ENCODE peak calls at places on chromosomes 4 and X, in four cellular contexts. C is GM12878, A is K562, S is GM12892. Y is an unnamed sample.

GRCh38 chrX:45400380-45400779 is 199.7 kb upstream of the DIPK2B start:
- DNase-seq in A (no peak), S (no peak), C (no peak), Y (no peak)

GRCh38 chr4:175998782-175999181 is 66.9 kb upstream of the WDR17 start:
- DNase-seq in A (no peak), C (no peak), S (no peak), Y (no peak)

GRCh38 chr4:137421796-137422195 is 110.5 kb downstream of the PCDH18 start:
- DNase-seq in C (no peak), A (no peak), S (no peak), Y (no peak)

GRCh38 chr4:54660591-54660990 is 2.8 kb downstream of the KIT start:
- DNase-seq in S (no peak), A (no peak), C (no peak), Y (no peak)

GRCh38 chr4:168766537-168767316 is 243.3 kb downstream of the CBR4 start:
- DNase-seq in A (no peak), C (no peak), S (no peak), Y (no peak)

GRCh38 chr4:76690091-76690905 is 207.6 kb downstream of the SOWAHB start:
- DNase-seq in A (no peak), C (no peak), S (no peak), Y (no peak)

GRCh38 chr4:146486565-146486964 is 35.2 kb downstream of the SLC10A7 start:
- DNase-seq in C (peak; percentile 28), A (no peak), S (no peak), Y (no peak)

GRCh38 chrX:151776113-151776790 is 41.7 kb downstream of the CNGA2 start:
- DNase-seq in S (no peak), C (no peak), A (no peak), Y (no peak)

GRCh38 chr4:158769175-158769831 is 477 bp downstream of the FNIP2 start:
- DNase-seq in S (no peak), A (no peak), C (no peak), Y (peak; percentile 19)

DNA sequence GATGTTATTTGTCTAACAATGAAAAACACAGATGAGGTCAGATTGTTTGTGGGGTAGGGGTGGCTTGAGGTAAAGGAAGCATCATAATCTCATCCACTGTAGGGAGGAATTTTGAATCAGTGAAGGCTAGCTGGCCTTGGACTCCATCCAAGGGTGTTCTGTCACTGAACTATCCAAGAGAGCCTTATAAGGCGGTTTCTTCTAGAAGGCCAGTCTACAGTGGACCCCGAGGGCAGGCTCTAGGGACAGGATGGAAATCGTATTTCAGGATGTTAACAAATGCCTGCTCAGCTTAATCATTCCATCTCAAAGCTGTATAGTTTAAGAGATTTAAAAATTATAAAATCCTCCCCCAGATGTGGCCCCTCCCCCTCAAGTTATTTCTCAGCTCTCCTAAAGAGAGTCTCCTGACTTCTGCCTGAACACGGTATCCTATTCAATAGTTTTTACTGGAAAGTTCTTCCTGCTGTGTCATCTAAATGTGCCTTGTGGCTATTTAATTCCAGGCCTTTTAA is 8.1 kb downstream of the IGFBP7 start:
- DNase-seq in S (no peak), C (no peak), A (no peak), Y (no peak)
- TF ChIP-seq POLR2AphosphoS5 in S (no peak), C (no peak), A (no peak), Y (no peak)

DNA sequence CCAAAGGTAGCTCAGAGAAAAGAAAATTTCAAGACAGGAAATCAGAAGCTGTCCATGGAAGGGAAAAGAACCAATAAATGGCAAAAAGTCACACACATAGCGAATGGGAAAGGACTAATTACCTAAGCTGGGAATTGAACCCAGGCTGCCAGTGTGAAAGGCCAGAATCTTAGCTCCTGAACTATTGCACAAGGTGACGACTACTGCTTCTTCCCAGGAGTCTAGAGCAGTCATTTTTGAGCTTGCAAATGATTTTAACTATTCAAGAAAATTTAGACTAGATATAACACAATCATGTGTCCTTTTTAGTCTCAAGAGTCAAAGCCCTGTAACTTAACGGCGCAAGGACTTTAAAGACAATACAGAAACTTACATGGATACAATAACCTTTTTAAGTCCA is 34.1 kb upstream of the ZNF81 start:
- DNase-seq in A (no peak), C (no peak), S (no peak), Y (no peak)
- TF ChIP-seq TAF1 in A (no peak), C (no peak), S (no peak), Y (no peak)

DNA sequence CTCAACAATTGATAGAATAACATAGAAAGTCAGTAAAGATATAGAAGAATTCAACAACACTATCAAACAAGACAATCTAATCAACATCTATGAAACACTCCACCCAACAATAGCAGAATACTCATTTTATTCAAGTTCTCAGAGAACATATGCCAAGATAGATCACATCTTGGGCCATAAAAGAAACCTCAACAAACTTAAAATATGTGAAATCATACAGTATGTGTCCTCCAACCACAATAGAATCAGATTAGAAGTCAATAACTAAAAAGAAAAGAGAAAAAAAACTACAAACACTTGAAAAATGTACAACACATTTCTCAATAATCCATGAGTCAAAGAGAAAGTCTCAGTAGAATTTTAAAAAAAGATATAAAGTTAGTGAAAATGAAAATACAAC is 78.6 kb upstream of the LDB2 start:
- DNase-seq in A (no peak), S (no peak), C (no peak), Y (no peak)
- TF ChIP-seq POLR2AphosphoS5 in A (no peak), S (no peak), C (no peak), Y (no peak)

GRCh38 chr4:183960912-183961569 is 55.9 kb downstream of the STOX2 start:
- DNase-seq in S (no peak), A (no peak), C (no peak), Y (no peak)

GRCh38 chr4:183960021-183960420 is 54.9 kb downstream of the STOX2 start:
- DNase-seq in C (no peak), A (peak; percentile 13), S (no peak), Y (no peak)

GRCh38 chr4:183959349-183959748 is 54.2 kb downstream of the STOX2 start:
- DNase-seq in A (no peak), C (no peak), S (no peak), Y (no peak)

GRCh38 chr4:183962413-183962812 is 57.3 kb downstream of the STOX2 start:
- DNase-seq in A (no peak), C (no peak), S (no peak), Y (no peak)

DNA sequence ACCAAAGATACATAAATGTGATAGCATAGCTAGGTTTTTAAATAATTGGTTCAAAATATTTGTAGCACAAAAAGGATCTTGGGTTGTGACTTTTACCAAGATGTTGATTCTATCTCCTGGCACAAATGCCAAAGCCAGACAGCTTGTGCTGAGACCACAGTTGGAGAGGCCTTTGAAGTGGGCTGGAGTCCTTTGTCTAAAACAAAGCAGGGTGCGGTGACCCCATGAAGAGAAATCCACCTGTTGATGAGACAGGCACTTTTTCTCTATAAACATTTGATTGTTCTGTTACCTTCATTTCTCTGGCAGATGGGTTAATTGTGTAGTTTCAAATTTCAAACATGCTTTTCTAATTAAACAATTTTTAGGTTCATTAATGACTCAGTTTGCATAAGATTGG is 56.7 kb downstream of the STOX2 start:
- DNase-seq in S (no peak), A (no peak), C (no peak), Y (no peak)
- TF ChIP-seq TAF1 in S (no peak), A (no peak), C (no peak), Y (no peak)

GRCh38 chr4:16196482-16197393 is 29.5 kb downstream of the TAPT1 start:
- DNase-seq in A (no peak), C (peak; percentile 21), S (no peak), Y (no peak)
- TF ChIP-seq POLR2AphosphoS5 in A (no peak), C (no peak), S (no peak), Y (no peak)

DNA sequence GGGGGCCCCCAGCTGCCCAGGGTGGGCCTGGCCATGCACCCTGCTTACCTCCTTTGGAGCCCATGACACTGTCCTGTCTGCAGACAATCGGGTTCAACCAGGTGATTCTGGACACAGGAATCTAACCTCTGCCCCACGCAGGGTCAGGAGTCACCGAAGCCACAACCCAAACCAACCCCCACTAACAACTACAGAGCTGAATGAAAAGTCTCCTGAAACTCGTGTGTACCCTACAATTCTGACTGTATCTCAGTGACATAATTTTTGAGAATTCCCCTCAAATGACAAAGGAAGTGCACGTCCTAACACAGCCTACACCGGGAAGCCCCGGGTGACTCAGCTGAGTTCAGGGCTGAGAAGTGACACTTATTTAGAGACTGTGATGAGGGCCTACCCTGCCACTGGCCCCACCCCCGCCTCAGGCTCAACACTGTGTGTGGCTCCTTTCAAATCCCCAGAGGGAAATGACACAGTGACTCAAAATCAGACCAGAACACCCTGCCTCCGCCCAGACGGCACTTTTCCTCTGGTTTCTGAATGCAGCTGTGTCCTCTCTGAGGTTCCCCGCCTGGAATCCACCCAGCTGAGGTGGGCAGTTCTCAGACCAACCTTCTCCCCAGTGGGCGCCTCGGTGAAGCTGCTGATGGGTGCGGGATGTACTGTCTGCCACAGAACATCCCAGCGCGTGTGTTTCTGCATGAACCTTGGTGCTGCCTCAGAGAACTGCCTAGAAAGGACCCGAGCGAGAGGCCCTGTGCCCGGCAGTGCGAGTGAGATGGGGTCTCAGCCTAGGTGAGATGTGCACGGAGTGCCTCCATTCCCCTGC is 9.9 kb downstream of the TNIP2 start:
- DNase-seq in S (peak; percentile 86), A (no peak), C (peak; percentile 98), Y (peak; percentile 87)
- TF ChIP-seq TAF1 in S (peak; percentile 34), A (no peak), C (peak; percentile 59), Y (no peak)

DNA sequence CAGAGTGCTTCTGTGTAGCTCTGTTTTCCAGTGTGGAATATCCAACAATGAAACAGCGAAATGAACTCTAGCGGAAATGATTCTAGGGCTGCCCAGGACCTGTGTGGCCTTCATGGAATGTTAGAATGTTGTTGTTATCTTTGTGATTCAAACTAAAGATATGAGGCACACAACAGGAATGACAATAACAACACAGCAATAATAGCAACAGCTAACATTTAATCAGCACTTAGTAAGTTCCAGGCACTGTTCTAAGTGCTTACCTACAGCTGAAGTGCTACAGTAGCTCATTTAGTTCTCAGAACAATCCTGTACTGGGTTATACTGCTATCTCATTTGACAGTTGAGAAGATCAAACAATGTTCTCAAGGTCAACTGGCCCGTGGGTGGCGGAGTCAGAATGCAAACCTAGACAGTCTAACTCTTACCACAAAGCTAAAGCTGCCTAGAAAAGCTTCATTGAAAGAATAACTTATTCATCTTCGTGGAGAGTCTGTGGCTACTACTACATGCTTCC is 63.7 kb downstream of the MAML3 start:
- DNase-seq in A (no peak), C (no peak), S (no peak), Y (no peak)
- TF ChIP-seq POLR2AphosphoS5 in A (no peak), C (no peak), S (no peak), Y (no peak)

Y was measured in GM12891.